ENCODE peak calls at places on chromosomes 13 and 19, in nine cellular contexts. One of them, this sample, is unnamed.

GRCh38 chr19:40466219-40467006 is at the start of gene SPTBN4:
- DNase-seq in astrocyte: no peak
- DNase-seq in NCI-H345: no peak
- DNase-seq in effector CD4-positive, alpha-beta T cell: peak; percentile 69
- DNase-seq in endothelial cell: no peak
- DNase-seq in gastrocnemius medialis: no peak
- DNase-seq in HAP-1: no peak
- DNase-seq in tibial artery: peak; percentile 72
- DNase-seq in cardiac fibroblast: no peak
- DNase-seq in this sample: peak; percentile 3

GRCh38 chr13:25286308-25286968 is 850 bp downstream of the MTMR6 start:
- DNase-seq in astrocyte: peak; percentile 42
- DNase-seq in NCI-H345: peak; percentile 17
- DNase-seq in effector CD4-positive, alpha-beta T cell: peak; percentile 30
- DNase-seq in endothelial cell: peak; percentile 37
- DNase-seq in gastrocnemius medialis: no peak
- DNase-seq in HAP-1: peak; percentile 43
- DNase-seq in tibial artery: no peak
- DNase-seq in cardiac fibroblast: peak; percentile 52
- DNase-seq in this sample: peak; percentile 50

GRCh38 chr13:40987606-40988280 is 31.4 kb downstream of the ELF1 start:
- DNase-seq in astrocyte: no peak
- DNase-seq in NCI-H345: no peak
- DNase-seq in effector CD4-positive, alpha-beta T cell: no peak
- DNase-seq in endothelial cell: no peak
- DNase-seq in gastrocnemius medialis: no peak
- DNase-seq in HAP-1: no peak
- DNase-seq in tibial artery: no peak
- DNase-seq in cardiac fibroblast: no peak
- DNase-seq in this sample: no peak

GRCh38 chr13:95569966-95570365 is 17.4 kb downstream of the CLDN10 start:
- DNase-seq in astrocyte: no peak
- DNase-seq in NCI-H345: peak; percentile 15
- DNase-seq in effector CD4-positive, alpha-beta T cell: no peak
- DNase-seq in endothelial cell: no peak
- DNase-seq in gastrocnemius medialis: no peak
- DNase-seq in HAP-1: no peak
- DNase-seq in tibial artery: no peak
- DNase-seq in cardiac fibroblast: no peak
- DNase-seq in this sample: no peak

GRCh38 chr13:77360032-77360431 is 33.1 kb upstream of the MYCBP2 start:
- DNase-seq in astrocyte: no peak
- DNase-seq in NCI-H345: no peak
- DNase-seq in effector CD4-positive, alpha-beta T cell: no peak
- DNase-seq in endothelial cell: no peak
- DNase-seq in gastrocnemius medialis: no peak
- DNase-seq in HAP-1: no peak
- DNase-seq in tibial artery: no peak
- DNase-seq in cardiac fibroblast: no peak
- DNase-seq in this sample: no peak

GRCh38 chr19:1938071-1938470 is 2.9 kb upstream of the CSNK1G2 start:
- DNase-seq in astrocyte: no peak
- DNase-seq in NCI-H345: no peak
- DNase-seq in effector CD4-positive, alpha-beta T cell: no peak
- DNase-seq in endothelial cell: no peak
- DNase-seq in gastrocnemius medialis: no peak
- DNase-seq in HAP-1: no peak
- DNase-seq in tibial artery: no peak
- DNase-seq in cardiac fibroblast: no peak
- DNase-seq in this sample: no peak

GRCh38 chr19:36058481-36059179 is 3.9 kb downstream of the WDR62 start:
- DNase-seq in astrocyte: no peak
- DNase-seq in NCI-H345: no peak
- DNase-seq in effector CD4-positive, alpha-beta T cell: no peak
- DNase-seq in endothelial cell: no peak
- DNase-seq in gastrocnemius medialis: no peak
- DNase-seq in HAP-1: no peak
- DNase-seq in tibial artery: no peak
- DNase-seq in cardiac fibroblast: no peak
- DNase-seq in this sample: no peak

GRCh38 chr13:110590577-110590976 is 24.8 kb upstream of the NAXD start:
- DNase-seq in astrocyte: no peak
- DNase-seq in NCI-H345: no peak
- DNase-seq in effector CD4-positive, alpha-beta T cell: no peak
- DNase-seq in endothelial cell: no peak
- DNase-seq in gastrocnemius medialis: no peak
- DNase-seq in HAP-1: no peak
- DNase-seq in tibial artery: no peak
- DNase-seq in cardiac fibroblast: no peak
- DNase-seq in this sample: no peak

GRCh38 chr19:35395762-35396199 is 24.9 kb downstream of the GPR42 start:
- DNase-seq in astrocyte: no peak
- DNase-seq in NCI-H345: peak; percentile 20
- DNase-seq in effector CD4-positive, alpha-beta T cell: no peak
- DNase-seq in endothelial cell: no peak
- DNase-seq in gastrocnemius medialis: no peak
- DNase-seq in HAP-1: no peak
- DNase-seq in tibial artery: no peak
- DNase-seq in cardiac fibroblast: no peak
- DNase-seq in this sample: no peak

This sample was measured in LHCN-M2.